ENCODE peak calls at places on chromosomes 7 and 10, in seven cellular contexts. A is AG08395; G is smooth muscle cell of the brain vasculature; P is suprapubic skin; B is germinal center; S is activated naive CD8-positive, alpha-beta T cell treated with anti-CD3 and anti-CD28 coated beads, Interleukin-2, amount 50 U/mL, for 16 hours; M is brain microvascular endothelial cell. T is an unnamed sample.

GRCh38 chr7:55020481-55020871 is 1.7 kb downstream of the EGFR start:
- DNase-seq in B (no peak), G (no peak), A (no peak), S (no peak), M (peak; percentile 12), P (peak; percentile 84), T (no peak)

GRCh38 chr10:49759787-49760551 is 2.2 kb downstream of the OGDHL start:
- DNase-seq in B (no peak), G (no peak), A (no peak), S (no peak), M (no peak), P (no peak), T (no peak)

GRCh38 chr10:69684020-69684980 is 54.3 kb downstream of the FAM241B start:
- DNase-seq in A (peak; percentile 14), M (peak; percentile 63), B (no peak), P (peak; percentile 4), G (no peak), S (no peak), T (no peak)

GRCh38 chr7:920351-921070 is 34.0 kb downstream of the ADAP1 start:
- DNase-seq in M (no peak), S (no peak), G (no peak), P (peak; percentile 64), A (no peak), B (no peak), T (no peak)

GRCh38 chr7:82388138-82388537 is 55.4 kb downstream of the CACNA2D1 start:
- DNase-seq in P (no peak), M (no peak), S (no peak), G (no peak), A (no peak), B (no peak), T (no peak)

GRCh38 chr10:89301231-89301630 is 615 bp upstream of the IFIT2 start:
- DNase-seq in G (no peak), A (peak; percentile 25), B (peak; percentile 41), S (no peak), M (no peak), P (no peak), T (no peak)

GRCh38 chr10:60230892-60231291 is 158.8 kb downstream of the ANK3 start:
- DNase-seq in B (no peak), P (no peak), G (no peak), A (peak; percentile 10), M (peak; percentile 35), S (no peak), T (no peak)

GRCh38 chr10:118571123-118571522 is 24.3 kb downstream of the PRLHR start:
- DNase-seq in M (no peak), G (no peak), S (no peak), B (no peak), A (peak; percentile 40), P (no peak), T (no peak)

GRCh38 chr10:43249962-43250624 is 16.8 kb downstream of the RASGEF1A start:
- DNase-seq in S (no peak), B (no peak), A (no peak), M (no peak), G (no peak), P (peak; percentile 67), T (no peak)

GRCh38 chr7:133481676-133482075 is 228.8 kb downstream of the EXOC4 start:
- DNase-seq in B (no peak), G (peak; percentile 4), M (peak; percentile 82), P (no peak), A (peak; percentile 61), S (no peak), T (no peak)

GRCh38 chr7:105766421-105767191 is 109.8 kb downstream of the ATXN7L1 start:
- DNase-seq in G (no peak), M (no peak), A (no peak), P (no peak), B (no peak), S (no peak), T (no peak)

GRCh38 chr7:131720703-131721102 is 164.3 kb upstream of the PODXL start:
- DNase-seq in S (no peak), P (no peak), M (no peak), B (no peak), A (no peak), G (no peak), T (no peak)

GRCh38 chr7:158263964-158264748 is 323.5 kb downstream of the PTPRN2 start:
- DNase-seq in M (no peak), B (no peak), S (no peak), G (no peak), P (peak; percentile 57), A (no peak), T (no peak)

GRCh38 chr10:89845541-89846275 is 144.3 kb downstream of the KIF20B start:
- DNase-seq in P (no peak), M (peak; percentile 40), G (no peak), S (no peak), A (no peak), B (no peak), T (no peak)

GRCh38 chr7:120304674-120305073 is 31.7 kb downstream of the KCND2 start:
- DNase-seq in G (no peak), P (no peak), B (no peak), A (no peak), M (no peak), S (no peak), T (no peak)

GRCh38 chr10:47143072-47143471 is 156.9 kb upstream of the GDF10 start:
- DNase-seq in M (no peak), A (no peak), P (no peak), B (no peak), G (no peak), S (no peak), T (no peak)

GRCh38 chr7:66033471-66034385 is 41.9 kb upstream of the ASL start:
- DNase-seq in A (peak; percentile 25), S (no peak), P (no peak), G (no peak), B (no peak), M (no peak), T (no peak)

T was measured in NCI-H345.